ENCODE peak calls at places on chromosomes 11 and 22, in four cellular contexts. V, P, J and N are unnamed samples.

GRCh38 chr11:6204708-6205107 is 649 bp upstream of the C11orf42 start:
- DNase-seq in P (no peak), J (no peak), V (no peak), N (no peak)

GRCh38 chr11:21769188-21769587 is 423.7 kb upstream of the ANO5 start:
- DNase-seq in V (no peak), P (no peak), J (no peak), N (no peak)

GRCh38 chr11:128279861-128280260 is 307.5 kb downstream of the ETS1 start:
- DNase-seq in V (no peak), P (no peak), J (no peak), N (no peak)

GRCh38 chr11:7672960-7673723 is at the start of gene CYB5R2:
- DNase-seq in V (peak), P (peak), J (peak), N (no peak)

GRCh38 chr22:39652990-39653786 is 82.6 kb downstream of the CACNA1I start:
- DNase-seq in J (no peak), V (no peak), P (no peak), N (no peak)

GRCh38 chr11:27464155-27464759 is 8.3 kb downstream of the LGR4 start:
- DNase-seq in J (no peak), P (no peak), V (peak), N (no peak)

GRCh38 chr11:97537407-97538150 is 1147.8 kb downstream of the JRKL start:
- DNase-seq in V (no peak), J (no peak), P (no peak), N (no peak)

GRCh38 chr11:79294845-79295520 is 145.8 kb downstream of the TENM4 start:
- DNase-seq in P (no peak), J (no peak), V (no peak), N (no peak)

GRCh38 chr11:117670924-117671323 is 126.1 kb downstream of the DSCAML1 start:
- DNase-seq in V (no peak), P (no peak), J (no peak), N (no peak)

DNA sequence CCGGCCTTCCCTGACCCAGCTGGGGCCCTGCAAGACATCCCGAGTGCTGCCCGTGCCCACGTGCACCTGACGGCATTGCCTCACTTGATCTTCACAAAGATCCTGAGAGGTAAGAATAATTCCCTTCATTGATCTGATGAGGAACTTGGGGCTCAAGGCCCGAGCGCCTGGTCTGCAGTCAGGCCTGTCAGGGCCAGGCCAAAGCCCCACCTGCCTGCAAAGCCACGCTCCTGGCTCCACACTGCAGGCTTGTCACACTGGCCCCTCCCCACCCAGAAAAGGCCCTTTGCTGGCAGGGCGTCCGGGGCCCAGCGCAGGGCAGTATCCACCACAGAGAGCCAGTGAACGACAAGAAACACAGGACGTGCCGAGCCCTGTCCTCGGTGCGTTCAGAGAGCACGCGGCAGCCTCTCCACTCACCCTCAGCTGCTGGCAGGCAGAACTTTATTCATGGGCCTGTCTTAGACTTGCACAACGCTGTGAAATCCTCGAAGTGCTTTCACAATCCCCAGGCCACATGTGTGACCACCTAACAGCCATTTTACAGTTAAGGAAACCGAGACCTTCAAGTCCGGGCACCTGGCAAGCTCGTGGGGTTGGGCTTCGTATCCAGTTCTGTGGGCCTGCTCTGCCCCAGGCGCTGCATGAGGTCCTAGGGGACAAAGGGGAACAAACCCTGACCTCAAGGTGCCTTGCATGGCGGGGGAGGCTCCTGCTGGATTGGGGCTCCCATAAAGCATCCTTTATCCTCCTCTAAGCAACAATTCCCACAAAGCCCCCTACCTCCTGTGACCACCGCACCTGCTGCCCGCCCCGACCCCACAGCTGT is 14.7 kb downstream of the KIAA0930 start:
- DNase-seq in J (peak), P (no peak), V (no peak), N (no peak)
- TF ChIP-seq POLR2A in J (no peak), P (no peak), V (no peak), N (no peak)

DNA sequence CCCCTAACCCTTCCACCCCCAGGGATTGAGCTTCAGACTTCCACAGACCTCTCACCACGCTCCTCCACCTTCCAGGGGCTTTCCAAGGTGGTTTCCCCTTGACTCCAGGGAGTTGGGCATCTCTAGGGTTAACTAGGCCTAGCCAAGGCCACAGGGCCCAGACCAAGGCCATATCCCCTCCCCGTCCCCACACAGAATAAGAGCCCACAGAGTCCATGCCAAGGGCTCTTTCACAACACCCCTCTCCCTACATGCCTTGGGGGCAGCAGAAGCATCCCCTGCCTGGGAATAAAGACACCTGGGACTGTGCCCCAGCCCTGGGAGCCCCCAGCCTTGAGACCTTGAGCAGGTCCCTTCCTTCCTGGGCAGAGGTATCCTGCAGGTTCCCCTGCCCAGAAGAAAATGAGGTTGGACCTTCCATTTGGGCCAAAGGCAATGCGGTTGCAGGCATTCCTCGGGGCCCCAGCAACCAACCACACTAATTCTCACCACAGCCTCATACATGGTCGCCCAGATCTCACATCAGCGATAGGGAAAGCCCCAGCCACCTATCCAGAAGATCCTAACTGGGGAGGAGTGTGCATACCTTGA is 1.8 kb downstream of the GDPD5 start:
- DNase-seq in P (no peak), J (no peak), V (no peak), N (no peak)
- TF ChIP-seq POLR2A in P (no peak), J (no peak), V (no peak), N (no peak)

DNA sequence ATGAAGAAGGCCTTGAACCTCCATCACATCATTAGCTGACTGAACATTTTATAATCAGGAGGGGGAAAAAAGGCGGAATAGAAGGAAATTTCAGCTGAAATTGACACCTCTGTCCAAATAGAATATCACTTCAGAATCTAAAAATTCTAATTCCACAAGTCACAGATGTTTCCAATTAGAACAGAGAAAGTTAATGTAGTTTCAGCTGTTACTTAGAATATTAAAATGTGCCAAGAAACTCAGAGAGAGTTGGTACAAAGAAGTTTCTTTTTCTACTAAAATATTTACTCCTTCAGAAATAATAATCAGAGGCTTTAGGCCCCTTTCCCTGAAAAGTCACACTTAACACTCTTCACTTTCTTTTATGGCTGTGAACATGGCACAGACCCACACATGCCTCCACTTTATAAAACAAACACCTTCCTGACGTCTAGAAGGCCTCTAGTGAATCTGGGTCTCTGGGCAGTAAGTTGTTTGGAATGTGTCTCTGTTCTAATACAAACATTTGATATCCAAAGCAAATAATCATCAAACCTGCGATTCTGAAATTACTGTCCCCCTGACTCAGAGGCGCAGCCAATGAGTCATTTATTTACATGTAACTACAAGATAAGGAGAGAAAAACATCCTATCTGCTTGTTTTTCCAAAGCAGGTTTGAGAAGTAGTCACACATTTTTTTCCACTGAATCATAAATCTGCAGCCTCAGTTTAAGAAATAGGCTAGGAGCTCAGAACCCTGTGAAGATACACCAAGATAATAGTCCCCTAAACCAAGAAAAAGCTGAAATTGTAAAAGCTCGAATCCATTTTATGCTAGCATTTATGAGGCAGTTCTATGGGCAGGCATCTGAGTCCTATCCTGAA is 148.4 kb downstream of the ME3 start:
- DNase-seq in V (peak), J (no peak), P (no peak), N (no peak)
- TF ChIP-seq POLR2A in V (no peak), J (no peak), P (no peak), N (no peak)

GRCh38 chr22:38211556-38211955 is 9.8 kb downstream of the MAFF start:
- DNase-seq in P (no peak), V (no peak), J (no peak), N (no peak)

GRCh38 chr22:38215156-38216038 is 13.6 kb downstream of the MAFF start:
- DNase-seq in P (no peak), V (no peak), J (no peak), N (no peak)

GRCh38 chr22:38214248-38215056 is 12.7 kb downstream of the MAFF start:
- DNase-seq in P (peak), V (no peak), J (no peak), N (peak)

GRCh38 chr22:38212442-38212841 is 10.6 kb downstream of the MAFF start:
- DNase-seq in P (no peak), J (no peak), V (no peak), N (no peak)

GRCh38 chr22:38213319-38214247 is 11.8 kb downstream of the MAFF start:
- DNase-seq in V (no peak), P (no peak), J (no peak), N (no peak)
- TF ChIP-seq POLR2A in V (no peak), P (no peak), J (no peak), N (no peak)

DNA sequence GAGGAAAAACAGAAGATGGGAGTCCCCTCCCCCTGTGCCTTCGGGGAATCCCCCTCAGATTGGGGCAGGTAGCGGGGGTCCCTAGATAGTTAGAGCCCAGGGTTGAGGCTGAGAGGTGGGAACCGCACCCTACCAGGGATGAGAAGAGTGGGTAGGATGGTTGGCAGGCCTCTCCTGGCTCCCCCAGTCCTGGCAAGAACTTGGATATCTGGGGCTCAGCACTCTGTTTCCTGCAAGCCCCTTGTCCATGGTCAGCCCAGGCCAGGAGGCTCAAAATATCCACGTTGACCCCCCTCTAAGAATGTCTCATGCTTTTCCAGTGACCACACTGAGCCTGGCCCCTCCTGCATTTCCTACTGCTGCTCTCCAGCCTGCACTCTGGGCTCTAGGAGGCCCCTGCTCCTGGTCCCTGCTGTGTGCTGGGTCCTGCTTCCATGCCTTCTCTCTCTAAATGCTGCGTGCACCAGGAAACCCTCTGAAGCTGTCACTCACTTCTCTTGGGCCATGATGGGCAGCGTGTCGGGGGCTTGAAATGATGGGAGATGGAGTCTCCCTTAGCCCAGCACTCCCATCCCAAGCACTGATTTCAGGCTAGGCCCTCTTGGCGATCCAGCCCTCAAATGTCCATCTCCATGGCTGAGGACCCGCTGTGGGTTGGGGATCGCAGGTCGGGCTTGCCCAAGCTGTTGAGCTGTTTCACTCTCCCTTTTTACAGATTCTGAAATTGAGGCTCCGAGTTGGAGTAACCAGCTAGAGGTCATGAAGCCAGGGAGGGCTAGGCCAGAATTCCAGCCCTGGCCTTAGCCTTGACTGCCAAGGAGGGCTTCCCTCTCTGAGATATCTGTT is 2.0 kb downstream of the MAP3K11 start:
- DNase-seq in P (peak), V (no peak), J (no peak), N (no peak)
- TF ChIP-seq POLR2A in P (no peak), V (no peak), J (no peak), N (no peak)

GRCh38 chr11:19995131-19995530 is 165.1 kb downstream of the DBX1 start:
- DNase-seq in V (peak), P (no peak), J (no peak), N (no peak)
- TF ChIP-seq POLR2A in V (no peak), P (no peak), J (no peak), N (no peak)

GRCh38 chr22:19959043-19959586 is 17.5 kb upstream of the TXNRD2 start:
- DNase-seq in V (no peak), J (peak), P (peak), N (peak)
- TF ChIP-seq POLR2A in V (no peak), J (no peak), P (no peak), N (no peak)

GRCh38 chr22:35330258-35330861 is 30.7 kb downstream of the TOM1 start:
- DNase-seq in V (no peak), P (peak), J (peak), N (no peak)
- TF ChIP-seq POLR2A in V (no peak), P (no peak), J (no peak), N (no peak)

DNA sequence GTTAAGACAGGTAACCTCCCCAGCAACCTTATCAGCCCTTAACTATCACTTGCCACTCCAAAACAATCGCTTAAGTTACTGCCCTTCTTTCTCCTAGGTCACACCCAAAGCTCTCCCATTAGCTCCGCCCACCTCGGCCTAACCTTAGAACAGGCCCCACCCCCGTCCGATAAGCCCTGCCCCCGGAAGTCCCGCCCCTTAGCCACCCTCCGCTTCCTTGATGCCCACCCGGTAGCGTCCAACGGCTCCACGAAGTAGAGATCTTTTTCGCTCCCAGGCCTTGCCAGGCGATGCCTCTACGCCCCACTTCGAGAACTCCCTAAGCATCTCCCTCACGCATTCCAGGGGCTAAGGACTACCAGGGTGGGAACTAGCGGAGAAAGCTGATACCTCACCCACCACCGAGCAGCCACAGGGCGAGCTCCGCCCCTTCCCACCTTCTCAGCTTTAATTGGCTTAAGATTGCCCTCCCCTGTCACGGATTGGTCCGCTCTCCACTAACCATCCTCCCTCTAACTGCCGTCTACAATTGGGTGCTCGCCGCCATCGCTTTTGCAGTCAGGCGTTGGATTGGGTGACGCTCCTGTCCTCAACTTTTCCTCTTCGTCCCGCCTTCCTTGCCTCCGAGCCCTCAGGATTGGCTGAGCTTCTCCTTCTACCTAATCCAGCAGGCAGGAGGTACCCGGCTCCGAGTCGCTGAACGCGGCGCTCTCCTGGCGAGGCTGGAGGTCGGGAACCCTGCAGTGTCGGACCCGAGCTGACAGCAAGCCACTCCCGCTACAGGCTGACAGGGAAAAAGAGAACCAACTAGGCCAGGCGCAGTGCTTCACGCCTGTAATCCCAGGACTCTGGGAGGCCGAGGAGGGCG is at the start of gene ZBTB3:
- DNase-seq in J (peak), P (peak), V (peak), N (peak)
- TF ChIP-seq POLR2A in J (peak), P (peak), V (peak), N (peak)